ENCODE peak calls at places on chromosomes 5 and 9, in four cellular contexts. B is right atrium auricular region, Q is choroid plexus epithelial cell, U is AG04450. J is an unnamed sample.

GRCh38 chr5:98771389-98772109 is 1.9 kb upstream of the RGMB start:
- DNase-seq in Q (peak; percentile 96), B (peak; percentile 74), U (peak; percentile 87), J (peak; percentile 87)

GRCh38 chr5:142699105-142699720 is 13.3 kb upstream of the FGF1 start:
- DNase-seq in U (peak; percentile 76), Q (peak; percentile 93), B (peak; percentile 97), J (peak; percentile 84)

GRCh38 chr9:77809552-77809951 is 161.4 kb upstream of the GNA14 start:
- DNase-seq in U (no peak), Q (no peak), B (no peak), J (no peak)

GRCh38 chr9:130327781-130328348 is 62.3 kb downstream of the HMCN2 start:
- DNase-seq in B (peak; percentile 68), Q (peak; percentile 25), U (peak; percentile 6), J (no peak)

GRCh38 chr5:74506119-74506518 is 134.4 kb downstream of the ENC1 start:
- DNase-seq in Q (no peak), B (no peak), U (no peak), J (no peak)

GRCh38 chr9:35728041-35728971 is 3.7 kb downstream of the TLN1 start:
- DNase-seq in B (peak; percentile 92), Q (peak; percentile 87), U (peak; percentile 74), J (peak; percentile 69)

GRCh38 chr5:122760281-122760680 is 14.6 kb upstream of the SNX2 start:
- DNase-seq in B (no peak), Q (no peak), U (no peak), J (no peak)

GRCh38 chr9:126763130-126763764 is 41.6 kb upstream of the ZBTB43 start:
- DNase-seq in Q (peak; percentile 6), U (no peak), B (no peak), J (no peak)

GRCh38 chr9:4592886-4593285 is 69.2 kb upstream of the PLPP6 start:
- DNase-seq in Q (peak; percentile 68), B (no peak), U (no peak), J (no peak)

GRCh38 chr5:93884254-93884653 is 142.9 kb upstream of the POU5F2 start:
- DNase-seq in B (no peak), U (no peak), Q (no peak), J (no peak)

GRCh38 chr5:139377226-139377625 is 5.9 kb downstream of the SLC23A1 start:
- DNase-seq in B (no peak), U (no peak), Q (no peak), J (no peak)

GRCh38 chr9:100428871-100429654 is 2.1 kb downstream of the MSANTD3 start:
- DNase-seq in Q (peak; percentile 98), U (peak; percentile 97), B (peak; percentile 64), J (peak; percentile 97)

GRCh38 chr9:135079676-135080075 is 7.8 kb upstream of the OLFM1 start:
- DNase-seq in B (no peak), U (no peak), Q (no peak), J (no peak)

GRCh38 chr9:133457233-133457632 is 2.5 kb upstream of the CACFD1 start:
- DNase-seq in U (no peak), Q (no peak), B (no peak), J (no peak)

GRCh38 chr9:75123696-75124095 is 35.4 kb downstream of the OSTF1 start:
- DNase-seq in B (no peak), U (no peak), Q (no peak), J (no peak)

GRCh38 chr5:41527201-41527779 is 16.9 kb upstream of the PLCXD3 start:
- DNase-seq in U (peak; percentile 84), Q (peak; percentile 96), B (peak; percentile 74), J (peak; percentile 29)

GRCh38 chr9:36891341-36891811 is 142.7 kb downstream of the PAX5 start:
- DNase-seq in U (no peak), Q (no peak), B (no peak), J (peak; percentile 15)

GRCh38 chr5:179060116-179061008 is at the start of gene ZNF354C:
- DNase-seq in Q (peak; percentile 94), B (peak; percentile 88), U (peak; percentile 74), J (peak; percentile 63)

GRCh38 chr5:52799358-52799982 is 11.8 kb downstream of the ITGA1 start:
- DNase-seq in U (peak; percentile 67), B (peak; percentile 74), Q (peak; percentile 98), J (peak; percentile 51)

GRCh38 chr5:109365653-109366052 is 44.1 kb downstream of the PJA2 start:
- DNase-seq in B (no peak), U (no peak), Q (no peak), J (no peak)

GRCh38 chr5:69292349-69292748 is 40.3 kb downstream of the CCDC125 start:
- DNase-seq in U (no peak), B (no peak), Q (no peak), J (no peak)

GRCh38 chr9:93807166-93808013 is 147.8 kb downstream of the BARX1 start:
- DNase-seq in U (no peak), Q (no peak), B (no peak), J (no peak)

GRCh38 chr9:107158321-107158720 is 124.8 kb upstream of the RAD23B start:
- DNase-seq in U (no peak), Q (peak; percentile 68), B (no peak), J (no peak)

GRCh38 chr5:132546108-132546507 is 2.8 kb upstream of the IL5 start:
- DNase-seq in Q (no peak), B (no peak), U (no peak), J (no peak)
- H3K4me3 ChIP-seq in Q (no peak overlapping the region), B (no peak overlapping the region), U (no peak overlapping the region), J (no peak overlapping the region)

GRCh38 chr9:136907011-136907914 is 20.9 kb downstream of the TRAF2 start:
- DNase-seq in U (no peak), Q (no peak), B (no peak), J (no peak)
- H3K4me3 ChIP-seq in U (no peak overlapping the region), Q (no peak overlapping the region), B (no peak overlapping the region), J (no peak overlapping the region)

DNA sequence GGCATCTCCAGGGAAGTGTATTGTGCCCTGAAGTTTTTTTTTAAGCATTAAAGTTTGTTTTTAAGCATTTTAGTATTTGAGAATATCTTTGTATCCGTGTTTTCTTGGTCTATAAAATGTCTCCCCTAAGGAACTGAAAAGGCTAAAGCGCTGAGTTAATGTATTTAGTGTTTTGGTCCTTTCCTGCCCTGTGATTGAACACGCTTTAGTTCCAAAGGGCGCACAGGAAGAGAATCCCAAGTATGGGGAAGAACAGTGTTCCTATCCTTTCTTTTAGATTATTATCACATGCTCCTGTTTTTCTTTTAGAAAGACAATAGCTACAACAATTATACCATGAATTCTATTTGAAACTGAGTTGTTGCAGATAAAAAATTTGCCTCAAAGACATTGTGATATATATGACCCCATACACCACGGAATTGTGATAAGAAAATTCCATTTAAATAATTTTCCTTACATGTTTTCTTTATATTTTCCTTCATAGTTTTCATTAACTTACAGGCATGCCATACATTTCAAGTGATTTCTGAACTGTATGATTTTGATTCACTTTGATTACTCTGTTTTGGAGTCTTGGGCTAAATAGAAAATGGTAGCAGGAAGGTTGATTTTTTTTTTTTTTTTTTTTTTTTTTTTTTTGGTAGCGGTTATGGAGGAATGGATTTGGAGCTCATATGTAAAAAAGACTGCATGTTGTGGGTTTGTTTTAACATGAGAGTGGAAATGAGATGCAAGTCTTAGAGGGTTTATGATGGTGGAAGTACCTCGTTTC is 3.1 kb downstream of the HSPA4 start:
- DNase-seq in Q (no peak), U (no peak), B (no peak), J (no peak)
- H3K4me3 ChIP-seq in Q (no peak overlapping the region), U (no peak overlapping the region), B (no peak overlapping the region), J (no peak overlapping the region)

GRCh38 chr5:180866296-180866695 is 5.2 kb upstream of the ZFP62 start:
- DNase-seq in B (no peak), U (no peak), Q (no peak), J (no peak)

GRCh38 chr5:180866985-180867384 is 5.9 kb upstream of the ZFP62 start:
- DNase-seq in Q (no peak), B (no peak), U (no peak), J (no peak)

GRCh38 chr5:180860887-180861822 is at the start of gene ZFP62:
- DNase-seq in Q (peak; percentile 91), U (peak; percentile 71), B (peak; percentile 85), J (peak; percentile 50)

GRCh38 chr5:180860273-180860886 is 696 bp downstream of the ZFP62 start:
- DNase-seq in B (no peak), U (no peak), Q (peak; percentile 14), J (no peak)

DNA sequence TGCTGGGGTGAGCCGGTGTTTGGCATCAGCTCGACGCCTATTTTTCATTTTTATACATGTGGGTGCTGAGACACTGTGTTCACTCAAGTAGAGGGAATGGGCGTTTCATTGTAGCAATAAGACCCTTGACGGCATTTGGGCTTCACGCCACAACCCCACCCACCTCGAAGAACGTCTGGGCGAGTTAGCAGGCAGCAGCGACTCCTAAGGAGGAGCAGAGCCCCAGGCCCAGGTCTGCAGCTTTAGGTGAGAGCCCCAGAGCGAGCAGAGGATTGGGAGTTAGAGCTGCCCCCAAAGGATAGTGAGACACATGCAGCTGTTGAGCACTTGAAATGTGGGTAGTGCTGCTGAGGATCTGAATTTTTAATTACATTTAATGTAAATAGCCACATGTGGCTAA is 1.6 kb upstream of the ZFP62 start:
- DNase-seq in U (no peak), B (no peak), Q (no peak), J (no peak)
- H3K4me3 ChIP-seq in U (no peak overlapping the region), B (no peak overlapping the region), Q (no peak overlapping the region), J (no peak overlapping the region)

GRCh38 chr5:10792336-10792735 is 31.3 kb upstream of the DAP start:
- DNase-seq in B (no peak), U (no peak), Q (no peak), J (no peak)

GRCh38 chr5:10789021-10789420 is 28.0 kb upstream of the DAP start:
- DNase-seq in B (peak; percentile 65), U (peak; percentile 84), Q (peak; percentile 87), J (peak; percentile 32)

GRCh38 chr5:10789726-10790125 is 28.7 kb upstream of the DAP start:
- DNase-seq in U (no peak), B (no peak), Q (no peak), J (no peak)

GRCh38 chr5:10788358-10788757 is 27.3 kb upstream of the DAP start:
- DNase-seq in U (no peak), Q (no peak), B (no peak), J (no peak)

DNA sequence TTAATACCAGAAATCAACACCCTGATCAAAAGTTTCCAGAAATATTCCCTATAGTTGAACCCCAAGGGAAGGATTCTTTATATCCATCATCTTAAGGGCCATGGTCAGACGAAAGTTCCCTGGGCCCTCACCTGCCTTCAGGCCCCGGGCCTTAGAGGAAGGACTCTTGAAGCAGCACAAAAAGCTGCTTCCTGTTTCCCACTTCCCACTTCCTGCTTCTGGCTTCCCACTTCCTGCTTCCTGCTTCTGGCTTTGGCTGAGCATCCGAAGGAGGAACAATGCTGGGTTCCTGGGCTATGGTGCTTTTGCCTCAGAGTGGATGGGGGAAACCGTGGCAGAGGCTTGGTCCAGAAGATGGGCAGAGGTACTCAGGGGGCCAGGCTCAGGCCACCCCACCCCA is 25.8 kb upstream of the DAP start:
- DNase-seq in B (no peak), Q (no peak), U (no peak), J (no peak)
- H3K4me3 ChIP-seq in B (no peak overlapping the region), Q (no peak overlapping the region), U (no peak overlapping the region), J (no peak overlapping the region)

DNA sequence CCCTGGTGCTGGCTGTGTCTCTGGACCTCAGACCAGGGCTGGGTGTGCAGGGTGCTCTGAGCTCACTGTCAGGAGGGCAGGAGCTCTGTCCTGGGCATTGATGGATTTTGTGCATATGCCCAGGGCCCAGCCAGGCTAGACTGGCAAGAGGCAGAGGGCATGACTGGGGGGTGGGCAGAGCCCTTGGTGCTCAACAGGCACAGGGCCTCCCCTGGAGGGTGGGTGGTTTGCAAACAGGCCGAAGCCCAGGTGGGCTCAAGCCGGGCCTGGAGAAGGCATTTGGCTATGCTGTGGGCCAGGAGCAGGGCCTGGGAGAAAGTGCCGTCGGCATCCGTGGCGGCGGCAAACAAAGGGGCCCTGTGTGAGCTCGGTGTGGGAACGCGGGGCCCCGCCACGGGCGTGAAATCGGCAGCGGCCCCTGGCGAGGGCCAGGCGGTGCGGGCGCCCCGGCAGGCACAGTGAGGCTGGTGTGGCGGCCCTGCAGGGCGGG is 1.9 kb upstream of the NRARP start:
- DNase-seq in U (no peak), Q (no peak), B (no peak), J (no peak)
- H3K4me3 ChIP-seq in U (no peak overlapping the region), Q (no peak overlapping the region), B (no peak overlapping the region), J (no peak overlapping the region)

J was measured in HFF-Myc.